ENCODE peak calls at places on chromosome 3, in nine cellular contexts. X is thoracic aorta, O is GM12865, F is psoas muscle, E is uterus, W is mucosa of descending colon, M is OCI-LY7, V is cardiac muscle cell, Z is heart right ventricle. L is an unnamed sample.

GRCh38 chr3:13715961-13716360 is 163.9 kb downstream of the WNT7A start:
- DNase-seq in M (no peak), O (no peak), X (no peak), Z (no peak), W (no peak), F (no peak), E (no peak), V (no peak), L (no peak)

GRCh38 chr3:65398953-65399352 is 639.8 kb downstream of the MAGI1 start:
- DNase-seq in Z (no peak), M (no peak), E (no peak), V (no peak), W (no peak), F (no peak), O (no peak), X (no peak), L (peak; percentile 13)

GRCh38 chr3:143063018-143063417 is 56.6 kb upstream of the CHST2 start:
- DNase-seq in O (no peak), X (no peak), F (no peak), V (peak; percentile 18), W (no peak), Z (no peak), E (no peak), M (no peak), L (peak; percentile 2)

GRCh38 chr3:133674290-133674912 is 12.7 kb upstream of the TOPBP1 start:
- DNase-seq in V (no peak), X (no peak), Z (no peak), W (no peak), E (no peak), F (no peak), O (no peak), M (no peak), L (no peak)

GRCh38 chr3:183073839-183074615 is 25.3 kb downstream of the MCCC1 start:
- DNase-seq in X (no peak), F (no peak), M (no peak), V (peak; percentile 34), Z (no peak), W (no peak), O (no peak), E (no peak), L (no peak)

GRCh38 chr3:153158961-153159735 is 2.9 kb upstream of the RAP2B start:
- DNase-seq in W (no peak), M (no peak), X (no peak), O (no peak), F (no peak), V (no peak), E (no peak), Z (no peak), L (no peak)

GRCh38 chr3:12984023-12984823 is 89.0 kb downstream of the IQSEC1 start:
- DNase-seq in M (peak; percentile 77), F (peak; percentile 78), Z (peak; percentile 83), X (no peak), O (peak; percentile 76), W (no peak), E (peak; percentile 51), V (peak; percentile 82), L (peak; percentile 71)

GRCh38 chr3:31408720-31409119 is 124.0 kb upstream of the STT3B start:
- DNase-seq in X (no peak), O (no peak), V (no peak), Z (no peak), M (no peak), F (no peak), W (no peak), E (no peak), L (no peak)

DNA sequence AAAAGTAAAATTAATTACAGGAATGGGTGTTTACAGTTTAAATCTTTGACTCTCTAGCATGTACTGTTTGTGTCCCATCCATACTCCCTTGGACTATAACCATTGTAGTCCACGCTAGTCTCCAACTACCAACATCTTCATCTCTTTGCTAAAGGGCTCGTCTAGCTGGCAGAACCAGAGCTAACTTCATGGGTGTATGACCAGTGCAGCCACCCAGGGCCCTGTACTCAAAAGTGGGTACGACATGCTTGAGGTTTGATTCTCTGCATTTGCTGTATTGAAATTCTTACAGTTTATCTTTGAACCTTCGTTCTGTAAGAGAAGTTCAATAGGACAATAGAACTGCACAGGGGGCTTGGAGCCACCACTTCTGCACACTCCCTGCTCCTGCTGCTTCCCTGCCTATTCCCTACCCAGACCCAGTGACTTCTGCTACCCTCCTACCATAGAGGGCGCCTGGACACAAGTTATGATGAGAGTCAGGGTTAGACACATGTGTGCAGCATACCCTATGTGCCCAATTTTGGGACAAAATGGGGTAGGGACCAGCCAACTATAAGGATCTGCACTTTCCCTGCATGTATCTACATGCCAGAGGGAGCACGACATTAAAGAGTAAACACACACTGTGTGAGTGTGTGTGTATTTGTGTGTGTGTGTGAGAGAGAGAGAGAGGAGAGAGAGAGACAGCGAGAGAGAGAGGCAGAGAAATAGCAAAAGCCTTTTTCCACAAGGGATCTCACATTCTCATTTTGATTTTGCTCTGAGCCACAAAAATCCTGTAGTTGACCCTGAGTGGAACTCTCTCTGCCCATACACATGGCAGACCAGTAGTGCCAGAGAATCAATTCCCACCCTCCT is 59.0 kb upstream of the NECTIN3 start:
- DNase-seq in M (no peak), V (peak; percentile 25), F (no peak), E (no peak), X (no peak), O (no peak), W (no peak), Z (no peak), L (no peak)
- TF ChIP-seq CTCF in M (peak; percentile 17), V (peak; percentile 20), F (no peak), E (no peak), X (no peak), O (peak; percentile 14), W (no peak), Z (no peak), L (peak; percentile 2)

DNA sequence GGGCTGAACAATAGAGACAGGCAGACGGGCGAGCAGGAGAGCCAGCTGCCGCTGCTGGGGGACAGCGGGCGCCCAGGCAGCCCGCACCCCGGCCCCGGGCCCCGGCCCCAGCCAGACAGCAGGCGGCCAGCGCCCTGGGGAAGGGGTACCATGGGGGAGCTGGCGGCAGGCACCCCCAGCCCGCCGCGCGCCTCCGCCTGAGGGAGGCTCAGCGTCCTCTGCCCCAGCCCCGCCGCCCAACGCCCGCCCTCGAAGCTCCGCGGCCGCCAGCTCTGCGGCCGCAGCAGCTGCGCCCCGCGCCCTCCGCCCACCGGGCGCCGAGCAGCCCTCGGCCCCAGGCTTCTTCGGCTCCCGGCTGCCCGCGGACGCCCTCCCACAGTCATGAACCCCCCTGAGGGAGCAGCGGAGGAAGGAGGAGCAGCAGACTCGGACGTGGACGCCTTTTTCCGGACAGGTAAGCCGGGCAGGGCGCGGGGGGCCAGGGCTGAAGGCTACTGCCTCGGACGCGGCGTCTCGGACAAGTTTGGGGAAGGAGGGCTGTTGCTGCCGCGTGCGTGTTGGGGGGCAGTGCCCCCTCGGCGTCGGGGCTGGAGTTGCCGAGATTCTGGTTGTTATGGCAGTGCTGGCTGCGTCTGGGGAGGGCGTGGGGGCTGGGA is 41.6 kb upstream of the ROPN1 start:
- DNase-seq in X (no peak), E (peak; percentile 34), O (no peak), F (peak; percentile 54), M (no peak), Z (no peak), V (no peak), W (peak; percentile 59), L (peak; percentile 21)
- H3K4me3 ChIP-seq in X (peak within 1 kb of the TSS; percentile 84), E (peak within 1 kb of the TSS; percentile 58), O (no peak within 1 kb of the TSS), F (peak within 1 kb of the TSS; percentile 87), M (no peak within 1 kb of the TSS), Z (peak within 1 kb of the TSS; percentile 69), V (peak within 1 kb of the TSS; percentile 46), W (peak within 1 kb of the TSS; percentile 54), L (peak within 1 kb of the TSS; percentile 76)

DNA sequence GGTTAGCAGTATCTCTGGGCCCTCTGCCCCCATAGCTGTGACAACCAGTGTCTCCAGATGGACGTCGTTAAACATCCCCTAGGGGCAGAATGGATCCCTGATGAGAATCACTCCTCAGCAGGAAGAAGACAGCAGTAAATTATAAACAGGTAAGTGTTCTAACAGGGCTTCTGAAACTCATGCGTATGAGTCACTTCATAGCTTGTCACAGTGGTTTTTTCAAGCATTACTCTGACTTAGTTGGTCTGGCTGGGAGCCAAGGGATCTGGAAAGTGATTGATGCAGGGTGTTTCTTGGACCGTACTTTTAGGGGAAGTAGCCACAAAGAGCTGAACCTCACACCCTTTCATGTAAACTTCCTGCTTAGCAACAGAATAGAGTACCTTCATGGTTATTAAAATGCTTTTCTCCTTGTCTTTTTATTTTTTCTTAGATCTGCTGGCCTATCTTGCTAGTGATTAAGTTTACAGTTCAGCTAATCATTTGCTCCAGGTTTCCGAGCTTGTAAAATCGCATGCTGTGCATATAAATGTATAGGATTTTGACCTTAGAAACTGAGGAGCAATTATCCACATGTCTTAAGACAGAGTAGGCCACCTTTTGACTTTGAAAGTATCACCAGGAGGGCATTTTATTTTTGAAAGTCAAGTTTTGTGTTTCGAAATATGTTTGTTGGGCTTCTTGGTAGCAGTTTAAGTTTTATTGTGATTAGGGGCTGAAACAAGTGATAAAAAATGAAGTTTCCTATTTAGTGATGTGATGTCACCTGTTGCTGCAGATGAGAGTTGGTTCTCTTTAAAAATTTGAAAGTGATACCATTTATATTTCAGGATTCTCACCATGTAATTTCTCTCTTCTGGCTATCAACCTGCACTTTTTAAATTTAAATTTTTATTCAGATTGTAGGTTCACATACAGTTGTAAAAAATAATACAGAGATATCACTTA is 333.9 kb downstream of the PTPRG start:
- DNase-seq in W (no peak), F (no peak), E (peak; percentile 48), X (peak; percentile 77), O (peak; percentile 91), M (peak; percentile 59), V (peak; percentile 84), Z (peak; percentile 85), L (peak; percentile 77)
- TF ChIP-seq CTCF in W (no peak), F (no peak), E (no peak), X (no peak), O (no peak), M (no peak), V (no peak), Z (no peak), L (no peak)

GRCh38 chr3:29695201-29695904 is 414.5 kb downstream of the RBMS3 start:
- DNase-seq in M (no peak), O (no peak), F (no peak), V (peak; percentile 97), W (no peak), Z (no peak), E (peak; percentile 61), X (no peak), L (peak; percentile 99)

GRCh38 chr3:29695905-29696238 is 415.0 kb downstream of the RBMS3 start:
- DNase-seq in X (no peak), Z (no peak), W (no peak), F (no peak), O (no peak), M (no peak), E (no peak), V (no peak), L (peak; percentile 83)

GRCh38 chr3:29694331-29694730 is 413.5 kb downstream of the RBMS3 start:
- DNase-seq in X (no peak), F (no peak), V (peak; percentile 36), Z (no peak), M (no peak), W (no peak), E (no peak), O (no peak), L (peak; percentile 21)

GRCh38 chr3:29694783-29695182 is 413.9 kb downstream of the RBMS3 start:
- DNase-seq in X (no peak), E (peak; percentile 57), V (peak; percentile 97), W (no peak), Z (peak; percentile 18), F (no peak), M (no peak), O (no peak), L (peak; percentile 99)

DNA sequence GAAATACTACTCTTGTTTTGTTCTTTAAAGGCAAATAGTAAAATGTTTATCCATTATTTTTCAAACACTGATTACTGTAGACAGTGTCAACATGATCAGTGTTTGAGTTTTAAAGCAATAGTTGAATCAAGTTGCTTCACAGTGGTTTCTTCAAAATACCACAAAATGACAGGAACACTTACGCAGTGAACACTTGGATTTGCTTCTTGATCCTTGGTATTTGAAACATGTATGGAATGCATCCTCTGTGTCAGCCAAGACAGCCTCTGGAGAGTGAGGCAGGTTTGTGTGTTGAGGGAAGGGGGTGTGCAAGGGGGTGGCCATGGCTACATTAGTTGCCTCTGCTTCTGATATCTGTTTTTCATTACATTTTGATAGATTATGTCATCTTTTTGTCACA is 413.0 kb downstream of the RBMS3 start:
- DNase-seq in M (no peak), V (peak; percentile 97), X (no peak), W (no peak), E (no peak), Z (no peak), F (no peak), O (no peak), L (peak; percentile 99)
- H3K4me3 ChIP-seq in M (no peak overlapping the region), V (no peak overlapping the region), X (no peak overlapping the region), W (no peak overlapping the region), E (no peak overlapping the region), Z (no peak overlapping the region), F (no peak overlapping the region), O (no peak overlapping the region), L (no peak overlapping the region)

L was measured in AG10803.